ENCODE peak calls at places on chromosomes 4 and X, in eight cellular contexts. Z is HepG2, G is ecto neural progenitor cell, Q is Right ventricle myocardium superior, Y is brain microvascular endothelial cell, L is Caco-2, N is lower lobe of right lung, O is heart left ventricle. R is an unnamed sample.

GRCh38 chr4:82436130-82436529 is 5.7 kb downstream of the ENOPH1 start:
- DNase-seq in Y (no peak), Q (no peak), L (no peak), O (no peak), G (no peak), N (no peak), Z (no peak), R (no peak)

GRCh38 chr4:7328913-7329638 is 105.7 kb downstream of the PSAPL1 start:
- DNase-seq in G (no peak), O (peak; percentile 78), L (no peak), Q (peak; percentile 76), Z (no peak), N (peak; percentile 71), Y (peak; percentile 77), R (no peak)

GRCh38 chrX:24676403-24677024 is 17.2 kb upstream of the POLA1 start:
- DNase-seq in O (no peak), L (no peak), Z (no peak), Q (no peak), N (no peak), Y (no peak), G (no peak), R (no peak)

GRCh38 chrX:48490661-48491060 is 14.7 kb downstream of the FTSJ1 start:
- DNase-seq in O (no peak), Y (no peak), N (no peak), Z (no peak), L (no peak), G (no peak), Q (no peak), R (no peak)

GRCh38 chr4:100842856-100843255 is 325.0 kb upstream of the EMCN start:
- DNase-seq in G (no peak), O (no peak), N (no peak), Q (no peak), Z (no peak), L (no peak), Y (no peak), R (no peak)

GRCh38 chr4:72987741-72988729 is 81.5 kb downstream of the COX18 start:
- DNase-seq in O (no peak), L (no peak), G (no peak), Y (no peak), Z (no peak), N (no peak), Q (no peak), R (no peak)

GRCh38 chrX:115233497-115234219 is at the start of gene LRCH2:
- DNase-seq in Z (no peak), Y (no peak), Q (peak; percentile 41), L (no peak), O (peak; percentile 26), N (peak; percentile 51), G (peak; percentile 79), R (no peak)

GRCh38 chr4:149166886-149167285 is 648.8 kb downstream of the IQCM start:
- DNase-seq in Q (no peak), G (no peak), O (no peak), L (no peak), N (no peak), Y (no peak), Z (no peak), R (no peak)

GRCh38 chrX:38305971-38306370 is 21.3 kb downstream of the RPGR start:
- DNase-seq in L (no peak), Y (no peak), O (no peak), G (no peak), Q (no peak), Z (peak; percentile 18), N (no peak), R (peak; percentile 81)

GRCh38 chr4:128913228-128913627 is 103.7 kb downstream of the JADE1 start:
- DNase-seq in G (no peak), Z (no peak), O (no peak), Y (no peak), N (no peak), Q (no peak), L (no peak), R (no peak)

GRCh38 chr4:65893311-65893710 is 223.0 kb upstream of the EPHA5 start:
- DNase-seq in L (no peak), N (no peak), Q (no peak), Z (no peak), O (no peak), Y (no peak), G (no peak), R (no peak)

GRCh38 chr4:159416073-159416472 is 313.2 kb downstream of the RAPGEF2 start:
- DNase-seq in Z (peak; percentile 54), G (no peak), O (no peak), Y (no peak), L (no peak), Q (no peak), N (no peak), R (no peak)

GRCh38 chrX:56793533-56794320 is 64.7 kb downstream of the NBDY start:
- DNase-seq in L (no peak), O (no peak), Y (no peak), Z (no peak), G (no peak), Q (no peak), N (no peak), R (no peak)